ENCODE peak calls at places on chromosomes 12 and 14, in seven cellular contexts. M is psoas muscle, J is thyroid gland, I is IMR-90, R is OCI-LY7, T is endodermal cell, U is brain microvascular endothelial cell. B is an unnamed sample.

GRCh38 chr14:104277416-104278213 is 139.2 kb downstream of the KIF26A start:
- DNase-seq in I (no peak), U (no peak), M (peak; percentile 3), R (no peak), T (peak; percentile 33), J (no peak), B (no peak)

GRCh38 chr14:98122527-98122926 is 1149.5 kb downstream of the BCL11B start:
- DNase-seq in R (no peak), I (no peak), J (no peak), T (no peak), U (no peak), M (no peak), B (no peak)

GRCh38 chr12:10094648-10095047 is 4.1 kb downstream of the CLEC1A start:
- DNase-seq in M (no peak), R (no peak), I (no peak), T (no peak), U (no peak), J (no peak), B (no peak)

GRCh38 chr12:57717131-57717530 is 21.4 kb downstream of the AGAP2 start:
- DNase-seq in I (no peak), U (no peak), J (no peak), M (no peak), R (no peak), T (no peak), B (no peak)

GRCh38 chr12:65649126-65649525 is 175.2 kb upstream of the HMGA2 start:
- DNase-seq in I (peak; percentile 100), T (no peak), J (no peak), M (no peak), U (peak; percentile 99), R (no peak), B (peak; percentile 100)

GRCh38 chr14:96243785-96244184 is 12.2 kb upstream of the BDKRB1 start:
- DNase-seq in T (no peak), U (no peak), R (no peak), I (peak; percentile 48), M (no peak), J (no peak), B (no peak)

GRCh38 chr14:66662374-66662773 is 154.4 kb downstream of the GPHN start:
- DNase-seq in I (no peak), U (peak; percentile 28), J (no peak), T (peak; percentile 76), R (no peak), M (no peak), B (peak; percentile 20)

GRCh38 chr12:72271401-72271740 is 799 bp upstream of the TRHDE start:
- DNase-seq in R (no peak), J (no peak), I (peak; percentile 63), M (peak; percentile 48), U (peak; percentile 43), T (no peak), B (no peak)

GRCh38 chr14:34053666-34054065 is 102.8 kb upstream of the EGLN3 start:
- DNase-seq in U (no peak), J (peak; percentile 32), R (no peak), M (peak; percentile 68), I (no peak), T (no peak), B (no peak)

GRCh38 chr14:90666571-90666970 is 149.7 kb downstream of the TTC7B start:
- DNase-seq in I (no peak), J (no peak), M (no peak), T (no peak), U (no peak), R (no peak), B (no peak)

GRCh38 chr12:48351022-48351708 is 446 bp upstream of the ZNF641 start:
- DNase-seq in U (peak; percentile 66), M (peak; percentile 91), R (no peak), J (peak; percentile 82), T (no peak), I (peak; percentile 59), B (peak; percentile 58)

GRCh38 chr12:3200779-3201738 is 123.9 kb downstream of the TSPAN9 start:
- DNase-seq in U (no peak), I (no peak), M (no peak), R (no peak), J (peak; percentile 20), T (peak; percentile 75), B (no peak)

GRCh38 chr14:58491593-58491992 is 64.1 kb downstream of the KIAA0586 start:
- DNase-seq in U (peak; percentile 44), T (no peak), J (no peak), I (peak; percentile 45), M (no peak), R (no peak), B (no peak)

GRCh38 chr14:77593501-77593911 is 22.9 kb downstream of the SPTLC2 start:
- DNase-seq in U (no peak), M (no peak), R (peak; percentile 89), J (no peak), T (no peak), I (peak; percentile 60), B (peak; percentile 79)

GRCh38 chr12:1501695-1502440 is 92.5 kb downstream of the FBXL14 start:
- DNase-seq in R (no peak), U (no peak), T (no peak), I (no peak), J (no peak), M (no peak), B (no peak)

GRCh38 chr14:61197416-61197815 is 83.7 kb downstream of the TMEM30B start:
- DNase-seq in I (no peak), R (no peak), J (no peak), M (no peak), U (no peak), T (no peak), B (no peak)

GRCh38 chr14:33127531-33127930 is 188.9 kb downstream of the NPAS3 start:
- DNase-seq in T (no peak), I (no peak), R (no peak), M (no peak), J (no peak), U (no peak), B (peak; percentile 55)

GRCh38 chr14:77306406-77307098 is 14.1 kb downstream of the POMT2 start:
- DNase-seq in U (no peak), T (no peak), M (no peak), R (no peak), J (no peak), I (peak; percentile 21), B (no peak)

GRCh38 chr12:42407306-42407705 is 81.3 kb downstream of the PPHLN1 start:
- DNase-seq in M (no peak), J (no peak), I (peak; percentile 30), T (no peak), U (no peak), R (no peak), B (peak; percentile 51)

DNA sequence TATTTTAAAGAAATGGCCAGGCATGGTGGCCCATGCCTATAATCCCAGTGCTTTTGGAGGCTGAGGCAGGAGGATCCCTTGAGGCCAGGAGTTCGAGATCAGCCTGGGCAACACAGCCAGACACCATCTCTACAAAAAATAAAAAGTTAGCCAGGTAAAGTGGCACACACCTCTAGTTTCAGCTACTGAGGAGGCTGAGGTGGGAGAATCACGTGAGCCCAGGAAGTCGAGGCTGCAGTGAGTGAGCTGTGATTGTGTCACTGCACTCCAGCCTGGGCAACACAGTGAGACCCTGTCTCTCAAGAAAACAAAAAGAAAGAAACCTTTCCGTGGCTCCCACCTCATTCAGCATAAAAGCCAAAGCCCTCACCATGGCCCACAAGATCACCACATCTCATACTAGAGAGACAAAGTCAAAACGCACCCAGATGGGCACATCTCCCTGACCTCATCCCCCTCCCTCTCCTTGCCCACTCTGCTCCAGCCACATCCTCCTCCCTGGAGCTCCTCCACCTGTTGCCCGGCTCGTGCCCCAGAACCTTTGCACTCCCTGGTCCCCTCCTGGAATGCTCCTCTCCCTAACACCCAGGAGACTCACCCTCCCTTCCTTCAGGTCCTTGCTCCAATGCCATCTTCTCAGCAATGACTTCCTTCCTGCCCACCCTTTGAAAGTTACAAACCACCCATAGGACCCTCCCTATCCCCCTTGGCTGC is 4.7 kb upstream of the SCARB1 start:
- DNase-seq in T (no peak), U (no peak), J (no peak), R (no peak), M (no peak), I (no peak), B (no peak)
- H3K4me3 ChIP-seq in T (no peak overlapping the region), U (no peak overlapping the region), J (no peak overlapping the region), R (no peak overlapping the region), M (no peak overlapping the region), I (no peak overlapping the region), B (no peak overlapping the region)

DNA sequence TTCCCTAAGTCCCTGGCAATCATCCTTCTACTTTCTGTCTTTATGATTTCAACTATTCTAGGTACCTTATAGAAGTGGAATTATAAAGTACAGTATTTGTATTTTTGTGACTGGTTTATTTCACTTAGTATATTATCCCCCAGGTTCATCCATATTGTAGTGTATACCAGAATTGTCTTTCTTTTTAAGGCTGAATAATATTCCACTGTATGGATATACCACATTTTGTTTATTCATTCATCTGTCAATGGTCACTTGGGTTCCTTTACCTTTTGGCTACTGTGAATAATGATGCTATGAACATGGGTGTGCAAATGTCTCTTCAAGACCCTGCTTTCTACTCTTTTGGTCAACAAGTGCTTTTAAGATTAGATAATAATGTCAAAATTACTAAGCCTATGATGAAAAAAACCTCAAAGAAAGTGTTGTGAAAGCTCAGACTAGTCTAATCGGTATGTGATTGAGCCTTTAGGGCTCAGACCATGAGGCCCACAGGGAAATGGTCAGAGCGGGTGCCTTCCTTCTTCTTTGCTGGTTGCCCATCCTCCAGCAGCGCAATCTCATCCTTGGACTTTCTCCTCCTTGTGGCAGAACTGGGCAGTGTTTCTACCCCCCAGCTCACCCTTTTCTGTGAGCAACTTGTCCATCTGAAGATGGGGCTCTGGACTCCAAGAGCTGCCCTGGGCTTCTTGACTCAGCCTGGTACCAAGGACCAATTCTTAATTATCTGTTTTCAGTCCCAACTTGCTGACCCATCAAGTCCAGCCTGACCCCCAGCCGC is 105.4 kb downstream of the TTC8 start:
- DNase-seq in M (no peak), J (no peak), I (no peak), T (peak; percentile 63), R (no peak), U (no peak), B (no peak)
- TF ChIP-seq CTCF in M (no peak), J (no peak), I (peak; percentile 4), T (peak; percentile 57), R (no peak), U (peak; percentile 49), B (peak; percentile 8)

GRCh38 chr12:112025808-112026375 is 12.7 kb downstream of the ERP29 start:
- DNase-seq in R (peak; percentile 43), M (no peak), J (no peak), T (no peak), I (no peak), U (no peak), B (peak; percentile 23)
- H3K36me3 ChIP-seq in R (peaks cover 90% of the 10 kb centered on the region), M (peaks cover 11% of the 10 kb centered on the region), J (peaks cover 11% of the 10 kb centered on the region), T (peaks cover 74% of the 10 kb centered on the region), I (peaks cover 30% of the 10 kb centered on the region), U (peaks cover 50% of the 10 kb centered on the region), B (peaks cover 10% of the 10 kb centered on the region)

DNA sequence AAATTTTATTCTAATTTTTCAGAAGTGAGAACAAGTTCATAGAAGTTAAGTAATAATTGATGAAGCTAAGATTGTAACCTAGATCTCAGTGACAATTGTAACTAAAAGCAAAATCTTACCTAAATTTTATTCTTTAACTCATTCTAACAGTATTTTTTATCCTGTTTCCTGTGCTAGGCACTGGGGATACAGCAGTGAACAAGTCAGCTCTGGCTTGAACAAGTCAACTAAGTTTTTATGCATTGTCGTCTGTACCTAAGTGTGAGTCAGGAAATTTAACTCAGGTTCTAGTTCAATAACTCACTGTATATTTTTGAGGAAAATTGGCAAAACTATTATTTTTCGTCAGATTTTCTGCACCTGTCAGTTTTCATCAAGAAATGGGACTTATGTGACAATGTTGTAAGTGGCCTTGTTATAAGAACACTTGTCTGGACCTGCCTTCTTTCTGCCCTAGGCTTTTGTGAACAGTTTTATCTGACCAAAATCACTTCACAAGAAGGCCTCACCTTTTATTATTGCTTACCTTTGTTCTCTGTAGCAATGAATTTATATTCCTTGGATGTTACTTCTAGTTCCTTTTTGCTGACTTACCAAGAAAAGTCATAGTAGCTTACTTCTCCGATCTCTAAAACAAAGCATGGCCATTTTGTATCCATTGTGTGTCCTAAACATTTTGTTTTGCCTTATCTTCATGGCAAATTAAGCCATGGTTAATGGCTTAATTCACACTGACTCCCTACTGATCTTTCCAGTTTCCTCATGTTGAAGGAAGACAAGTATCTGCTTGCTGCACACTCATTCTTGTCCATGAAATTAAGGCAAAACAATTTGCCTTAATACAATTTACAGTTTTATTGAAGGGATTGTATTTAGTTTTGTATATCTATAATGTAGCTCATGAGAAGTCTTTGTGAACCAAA is 2.7 kb downstream of the TMTC3 start:
- DNase-seq in J (no peak), T (no peak), I (no peak), U (no peak), M (no peak), R (no peak), B (peak; percentile 70)
- H3K4me3 ChIP-seq in J (no peak overlapping the region), T (peak overlapping the region; percentile 90), I (no peak overlapping the region), U (no peak overlapping the region), M (no peak overlapping the region), R (no peak overlapping the region), B (no peak overlapping the region)